ENCODE peak calls at places on chromosomes 12 and 14, in ten cellular contexts. M is A549; B is transverse colon; A is endothelial cell of umbilical vein; F is CD8-positive, alpha-beta memory T cell; Y is HCT116; D is tibial nerve; J is hepatocyte; I is fibroblast of the aortic adventitia; C is brain microvascular endothelial cell. Z is an unnamed sample.

GRCh38 chr12:685388-685787 is 22.1 kb upstream of the NINJ2 start:
- DNase-seq in I (no peak), D (no peak), B (peak; percentile 47), M (no peak), Y (no peak), C (peak; percentile 90), F (peak; percentile 94), A (peak; percentile 77), J (no peak), Z (peak; percentile 77)

GRCh38 chr12:71599213-71599612 is 64.4 kb downstream of the ZFC3H1 start:
- DNase-seq in M (no peak), A (no peak), F (no peak), D (no peak), C (no peak), J (no peak), Y (no peak), B (no peak), I (no peak), Z (no peak)

GRCh38 chr14:71703477-71703876 is 228.8 kb upstream of the RGS6 start:
- DNase-seq in A (no peak), B (no peak), D (no peak), J (no peak), C (no peak), F (no peak), M (no peak), Y (no peak), I (peak; percentile 66), Z (peak; percentile 31)

GRCh38 chr12:99627459-99627858 is 20.1 kb upstream of the GARIN6 start:
- DNase-seq in I (no peak), Y (no peak), M (no peak), D (no peak), B (no peak), J (no peak), F (no peak), C (no peak), A (no peak), Z (no peak)

GRCh38 chr14:97380539-97380941 is 583.4 kb downstream of the VRK1 start:
- DNase-seq in J (peak; percentile 33), D (no peak), A (no peak), B (no peak), M (no peak), I (no peak), C (no peak), Y (peak; percentile 43), F (no peak), Z (no peak)

GRCh38 chr12:40226652-40227051 is 1.9 kb downstream of the LRRK2 start:
- DNase-seq in A (peak; percentile 42), C (peak; percentile 61), F (no peak), Y (no peak), B (peak; percentile 25), J (no peak), D (peak; percentile 39), I (peak; percentile 93), M (peak; percentile 53), Z (peak; percentile 55)

GRCh38 chr14:20501346-20501745 is 4.0 kb upstream of the RNASE10 start:
- DNase-seq in D (no peak), F (no peak), A (peak; percentile 45), M (no peak), J (no peak), C (peak; percentile 38), B (no peak), Y (no peak), I (peak; percentile 61), Z (no peak)

GRCh38 chr12:71755146-71755892 is 656 bp downstream of the RAB21 start:
- DNase-seq in A (peak; percentile 70), J (peak; percentile 49), M (peak; percentile 36), D (no peak), F (no peak), I (peak; percentile 68), B (peak; percentile 56), C (peak; percentile 45), Y (no peak), Z (peak; percentile 43)

GRCh38 chr14:93207468-93208308 is 632 bp downstream of the UBR7 start:
- DNase-seq in F (peak; percentile 23), B (no peak), M (peak; percentile 81), I (peak; percentile 51), J (peak; percentile 75), A (peak; percentile 68), C (peak; percentile 38), D (peak; percentile 18), Y (no peak), Z (peak; percentile 73)

GRCh38 chr12:57605308-57606015 is 838 bp downstream of the DTX3 start:
- DNase-seq in J (no peak), I (peak; percentile 9), D (no peak), C (no peak), F (no peak), A (no peak), Y (no peak), M (no peak), B (peak; percentile 44), Z (peak; percentile 35)

GRCh38 chr12:129771238-129771637 is 132.6 kb downstream of the TMEM132D start:
- DNase-seq in J (no peak), B (no peak), C (no peak), I (no peak), A (no peak), Y (no peak), M (no peak), D (no peak), F (no peak), Z (no peak)

GRCh38 chr14:96086032-96086431 is 46.9 kb downstream of the C14orf132 start:
- DNase-seq in J (peak; percentile 53), C (peak; percentile 77), Y (no peak), F (no peak), M (peak; percentile 52), A (no peak), D (no peak), B (no peak), I (peak; percentile 59), Z (peak; percentile 12)

GRCh38 chr14:87508333-87508732 is 484.6 kb downstream of the GALC start:
- DNase-seq in B (no peak), M (no peak), D (no peak), A (no peak), J (peak; percentile 16), Y (no peak), C (no peak), F (no peak), I (no peak), Z (no peak)

DNA sequence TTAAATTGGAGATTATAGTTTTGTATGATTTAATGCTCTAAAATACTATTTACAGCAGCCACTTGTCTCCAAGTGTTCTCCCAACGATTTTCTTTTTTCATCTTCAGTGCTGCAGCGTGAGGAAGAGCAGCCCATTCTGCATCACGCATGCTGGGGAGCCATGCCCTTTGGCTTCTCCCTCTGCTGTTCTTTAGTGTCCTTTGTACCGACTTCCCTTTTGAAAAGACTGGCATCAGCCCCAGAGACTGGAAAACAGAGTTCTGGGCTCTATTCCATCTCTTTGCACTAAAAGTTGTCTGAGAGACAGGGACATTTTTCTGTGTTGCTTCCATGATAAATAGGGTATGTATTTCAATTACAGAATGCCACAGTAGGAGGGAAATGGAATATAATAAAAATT is 105.1 kb downstream of the RERG start:
- DNase-seq in A (peak; percentile 7), Y (no peak), I (no peak), J (peak; percentile 4), D (no peak), C (no peak), M (no peak), B (no peak), F (no peak), Z (peak; percentile 2)
- H3K4me3 ChIP-seq in A (no peak overlapping the region), Y (no peak overlapping the region), I (no peak overlapping the region), J (no peak overlapping the region), D (no peak overlapping the region), C (no peak overlapping the region), M (no peak overlapping the region), B (no peak overlapping the region), F (no peak overlapping the region), Z (no peak overlapping the region)

GRCh38 chr12:111867531-111867930 is 25.5 kb downstream of the MAPKAPK5 start:
- DNase-seq in Y (no peak), D (no peak), A (no peak), F (no peak), I (no peak), C (no peak), J (no peak), M (no peak), B (no peak), Z (no peak)
- H3K4me3 ChIP-seq in Y (no peak overlapping the region), D (no peak overlapping the region), A (no peak overlapping the region), F (no peak overlapping the region), I (no peak overlapping the region), C (no peak overlapping the region), J (no peak overlapping the region), M (no peak overlapping the region), B (no peak overlapping the region), Z (no peak overlapping the region)

GRCh38 chr14:60247994-60248696 is 876 bp upstream of the PPM1A start:
- DNase-seq in J (peak; percentile 94), M (peak; percentile 94), B (peak; percentile 92), D (peak; percentile 80), I (peak; percentile 93), F (peak; percentile 84), C (peak; percentile 93), A (peak; percentile 92), Y (peak; percentile 84), Z (peak; percentile 94)
- H3K4me3 ChIP-seq in J (peak overlapping the region; percentile 46), M (peak overlapping the region; percentile 97), B (peak overlapping the region; percentile 72), D (peak overlapping the region; percentile 79), I (peak overlapping the region; percentile 77), F (peak overlapping the region; percentile 78), C (peak overlapping the region; percentile 71), A (peak overlapping the region; percentile 1), Y (peak overlapping the region; percentile 74), Z (peak overlapping the region; percentile 81)

GRCh38 chr12:126247936-126248335 is 1182.7 kb downstream of the AACS start:
- DNase-seq in B (no peak), F (no peak), J (no peak), Y (no peak), D (no peak), M (no peak), I (no peak), C (no peak), A (no peak), Z (no peak)

GRCh38 chr12:126243814-126244213 is 1178.6 kb downstream of the AACS start:
- DNase-seq in A (no peak), Y (no peak), I (no peak), J (no peak), B (no peak), M (no peak), D (no peak), F (no peak), C (no peak), Z (no peak)

DNA sequence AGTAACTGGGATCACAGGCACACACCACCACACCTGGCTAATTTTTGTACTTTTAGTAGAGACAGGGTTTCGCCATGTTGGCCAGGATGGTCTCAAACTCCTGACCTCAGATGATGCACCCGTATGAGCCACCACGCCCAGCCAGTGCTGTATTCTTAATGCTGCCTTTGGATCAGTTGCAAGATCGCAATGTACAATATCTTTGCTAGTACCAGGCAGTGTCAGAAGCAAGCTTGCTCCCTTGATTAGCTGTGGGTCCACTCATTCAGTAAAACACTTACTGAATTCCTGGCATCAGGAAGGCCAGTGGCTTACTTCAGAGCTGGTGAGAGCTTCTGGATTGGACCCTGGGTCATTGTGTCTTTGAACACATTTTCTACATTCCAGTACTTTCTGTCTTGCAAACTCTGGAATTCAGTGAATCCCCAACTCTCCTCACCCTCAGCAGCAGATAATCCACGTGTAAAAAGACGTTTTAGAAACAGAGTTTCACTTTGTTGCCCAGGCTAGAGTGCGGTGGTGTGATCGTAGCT is 1183.7 kb downstream of the AACS start:
- DNase-seq in Y (no peak), B (no peak), F (no peak), C (no peak), M (no peak), I (peak; percentile 41), J (no peak), A (no peak), D (no peak), Z (no peak)
- H3K4me3 ChIP-seq in Y (no peak overlapping the region), B (no peak overlapping the region), F (no peak overlapping the region), C (no peak overlapping the region), M (no peak overlapping the region), I (no peak overlapping the region), J (no peak overlapping the region), A (no peak overlapping the region), D (no peak overlapping the region), Z (no peak overlapping the region)

Z was measured in A673.